ENCODE peak calls at places on chromosome 13, in eight cellular contexts. V, L, A, Y, X, O, S and R are unnamed samples. For H3K36me3, the result is how much of the 10 kb centered on the place peaks cover.

GRCh38 chr13:85610024-85610423 is 189.2 kb downstream of the SLITRK6 start:
- DNase-seq in V (no peak), L (no peak), A (no peak), Y (no peak), X (no peak), O (no peak), S (no peak), R (no peak)

GRCh38 chr13:29294869-29295268 is 300.6 kb downstream of the SLC7A1 start:
- DNase-seq in V (no peak), L (no peak), A (no peak), Y (no peak), X (no peak), O (no peak), S (no peak), R (no peak)

GRCh38 chr13:59452189-59452588 is 711.5 kb downstream of the DIAPH3 start:
- DNase-seq in V (no peak), L (no peak), A (no peak), Y (no peak), X (no peak), O (no peak), S (no peak), R (no peak)

GRCh38 chr13:94917814-94918213 is 205.5 kb upstream of the SOX21 start:
- DNase-seq in V (peak), L (no peak), A (no peak), Y (no peak), X (no peak), O (no peak), S (no peak), R (no peak)

GRCh38 chr13:41222259-41222852 is 28.0 kb upstream of the KBTBD7 start:
- DNase-seq in V (peak), L (no peak), A (peak), Y (no peak), X (peak), O (peak), S (no peak), R (peak)

GRCh38 chr13:59203855-59204254 is 959.9 kb downstream of the DIAPH3 start:
- DNase-seq in V (peak), L (no peak), A (no peak), Y (no peak), X (no peak), O (no peak), S (no peak), R (no peak)

GRCh38 chr13:28611654-28612131 is 47.2 kb upstream of the POMP start:
- DNase-seq in V (peak), L (no peak), A (no peak), Y (no peak), X (no peak), O (no peak), S (no peak), R (no peak)

GRCh38 chr13:36819811-36820140 is 754 bp downstream of the RFXAP start:
- DNase-seq in V (peak), L (no peak), A (no peak), Y (no peak), X (peak), O (peak), S (no peak), R (peak)

GRCh38 chr13:29591310-29591709 is 4.2 kb downstream of the SLC7A1 start:
- DNase-seq in V (no peak), L (no peak), A (no peak), Y (no peak), X (no peak), O (peak), S (no peak), R (peak)

GRCh38 chr13:80962173-80962572 is 621.2 kb upstream of the SPRY2 start:
- DNase-seq in V (no peak), L (no peak), A (no peak), Y (no peak), X (no peak), O (no peak), S (no peak), R (no peak)

GRCh38 chr13:47081246-47081645 is 184.4 kb upstream of the HTR2A start:
- DNase-seq in V (no peak), L (no peak), A (no peak), Y (no peak), X (no peak), O (no peak), S (no peak), R (no peak)

GRCh38 chr13:23558675-23559536 is 11.3 kb upstream of the TNFRSF19 start:
- DNase-seq in V (peak), L (no peak), A (peak), Y (peak), X (peak), O (peak), S (peak), R (peak)

GRCh38 chr13:99218969-99219368 is 18.3 kb downstream of the UBAC2 start:
- DNase-seq in V (no peak), L (no peak), A (no peak), Y (no peak), X (no peak), O (no peak), S (no peak), R (no peak)

GRCh38 chr13:30577381-30577780 is 40.3 kb upstream of the USPL1 start:
- DNase-seq in V (peak), L (no peak), A (no peak), Y (no peak), X (peak), O (peak), S (peak), R (peak)

GRCh38 chr13:101917833-101918755 is 465.6 kb downstream of the ITGBL1 start:
- DNase-seq in V (no peak), L (no peak), A (no peak), Y (no peak), X (no peak), O (no peak), S (no peak), R (no peak)

GRCh38 chr13:59409651-59410200 is 754.0 kb downstream of the DIAPH3 start:
- DNase-seq in V (no peak), L (no peak), A (no peak), Y (no peak), X (no peak), O (no peak), S (no peak), R (no peak)

GRCh38 chr13:24074687-24075086 is 85.8 kb upstream of the SPATA13 start:
- DNase-seq in V (no peak), L (no peak), A (no peak), Y (no peak), X (no peak), O (no peak), S (no peak), R (peak)

GRCh38 chr13:29573190-29573589 is 22.3 kb downstream of the SLC7A1 start:
- DNase-seq in V (peak), L (peak), A (peak), Y (no peak), X (no peak), O (peak), S (no peak), R (no peak)

GRCh38 chr13:30978981-30979956 is 46.8 kb downstream of the TEX26 start:
- DNase-seq in V (peak), L (no peak), A (no peak), Y (no peak), X (no peak), O (peak), S (no peak), R (no peak)

GRCh38 chr13:110759710-110760109 is 46.2 kb downstream of the ING1 start:
- DNase-seq in V (peak), L (no peak), A (no peak), Y (no peak), X (peak), O (peak), S (no peak), R (no peak)

GRCh38 chr13:99415851-99416331 is 85.4 kb upstream of the TM9SF2 start:
- DNase-seq in V (no peak), L (no peak), A (no peak), Y (no peak), X (no peak), O (no peak), S (no peak), R (no peak)

GRCh38 chr13:99151516-99151915 is 49.1 kb upstream of the UBAC2 start:
- DNase-seq in V (peak), L (no peak), A (no peak), Y (no peak), X (peak), O (peak), S (no peak), R (peak)

GRCh38 chr13:48486836-48487235 is 46.0 kb downstream of the RCBTB2 start:
- DNase-seq in V (no peak), L (no peak), A (no peak), Y (no peak), X (no peak), O (no peak), S (no peak), R (no peak)
- H3K4me3 ChIP-seq in V (no peak), L (no peak), A (no peak), Y (no peak), X (no peak), O (no peak), S (no peak), R (no peak)

DNA sequence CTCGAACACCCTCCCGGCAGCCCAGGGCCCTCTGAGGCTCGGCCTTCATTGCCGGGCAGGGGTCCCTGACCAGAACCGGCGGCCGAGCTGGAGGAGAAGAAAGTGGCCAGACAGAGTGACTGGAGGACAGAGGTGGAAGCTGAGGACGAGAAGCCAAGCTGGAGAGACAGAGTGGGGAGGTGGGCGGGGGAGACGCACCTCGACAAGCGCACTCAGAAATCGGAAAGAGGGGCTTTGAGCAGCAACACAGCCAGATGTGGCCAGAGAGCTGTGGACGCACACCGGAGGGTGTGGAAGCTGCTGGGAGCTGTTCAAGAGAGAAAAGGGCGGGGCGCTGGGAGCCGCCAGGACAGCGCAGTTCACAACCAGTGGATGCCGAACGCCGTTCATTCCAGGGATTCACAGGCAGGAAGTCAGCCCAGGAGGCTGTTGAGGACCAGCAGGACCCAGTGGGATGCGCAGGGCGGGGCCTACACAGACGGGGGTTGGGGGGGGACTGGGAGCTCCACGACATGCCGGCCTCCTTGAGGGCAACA is 28.2 kb upstream of the C13orf46 start:
- DNase-seq in V (no peak), L (no peak), A (no peak), Y (peak), X (no peak), O (no peak), S (peak), R (no peak)
- H3K36me3 ChIP-seq in V (under half), L (under half), A (under half), Y (under half), X (under half), O (under half), S (under half), R (under half)

GRCh38 chr13:25169951-25170553 is 2.0 kb downstream of the AMER2 start:
- DNase-seq in V (no peak), L (no peak), A (no peak), Y (no peak), X (no peak), O (no peak), S (no peak), R (no peak)

GRCh38 chr13:25172303-25172630 is 179 bp upstream of the AMER2 start:
- DNase-seq in V (no peak), L (no peak), A (no peak), Y (no peak), X (no peak), O (no peak), S (no peak), R (no peak)

GRCh38 chr13:25171517-25172302 is at the start of gene AMER2:
- DNase-seq in V (peak), L (no peak), A (peak), Y (no peak), X (no peak), O (peak), S (no peak), R (peak)

GRCh38 chr13:25170554-25171107 is 1.5 kb downstream of the AMER2 start:
- DNase-seq in V (peak), L (no peak), A (no peak), Y (no peak), X (no peak), O (peak), S (no peak), R (peak)

GRCh38 chr13:25171170-25171516 is 945 bp downstream of the AMER2 start:
- DNase-seq in V (no peak), L (no peak), A (no peak), Y (no peak), X (no peak), O (peak), S (no peak), R (no peak)
- H3K4me3 ChIP-seq in V (peak), L (peak), A (no peak), Y (peak), X (peak), O (peak), S (peak), R (peak)

GRCh38 chr13:21405309-21405708 is 53.8 kb downstream of the ZDHHC20 start:
- DNase-seq in V (no peak), L (no peak), A (no peak), Y (no peak), X (peak), O (no peak), S (no peak), R (no peak)
- H3K36me3 ChIP-seq in V (under half), L (under half), A (under half), Y (under half), X (under half), O (under half), S (under half), R (under half)

DNA sequence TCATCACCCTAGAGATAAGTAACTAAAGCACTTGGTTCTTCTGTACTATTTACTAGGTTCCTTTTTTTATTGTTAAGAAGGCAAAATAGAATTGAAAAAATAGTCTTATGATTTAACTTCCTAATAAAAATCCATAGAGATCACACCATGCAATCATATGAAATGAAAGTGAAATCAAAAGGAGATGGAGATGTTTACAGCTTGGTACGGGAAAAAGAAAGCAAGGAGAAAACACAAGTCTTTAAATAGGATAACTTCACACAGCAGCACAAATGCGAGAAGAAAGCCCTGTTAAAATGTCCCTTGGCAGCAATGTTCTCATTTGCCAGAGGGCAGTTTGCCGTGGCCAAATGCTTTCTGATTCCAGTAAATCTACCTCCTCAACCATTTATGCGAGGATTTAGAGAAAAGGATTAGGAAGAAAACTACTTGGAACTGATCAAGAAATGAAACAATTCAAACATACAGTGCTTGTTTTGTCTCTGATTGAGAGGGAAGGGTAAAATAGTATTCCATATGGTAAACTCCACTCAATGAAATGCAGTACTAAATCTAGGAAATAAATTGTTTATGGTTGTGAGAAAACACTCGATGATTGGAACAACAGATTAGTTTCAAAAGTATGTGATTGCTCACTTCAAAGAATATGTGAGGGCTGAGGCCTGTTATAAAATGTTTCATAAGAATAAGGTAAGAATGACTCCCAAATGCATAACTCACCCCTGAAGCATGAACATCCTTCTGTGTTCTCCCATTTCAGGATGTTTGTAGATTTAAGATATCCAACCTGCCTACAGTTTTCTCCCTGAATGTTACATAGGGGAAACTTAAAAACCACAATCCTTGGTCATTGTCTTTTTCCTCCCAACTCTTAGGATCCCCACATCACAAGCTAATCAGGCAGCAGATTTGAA is 487.8 kb downstream of the DACH1 start:
- DNase-seq in V (no peak), L (no peak), A (no peak), Y (no peak), X (peak), O (no peak), S (no peak), R (no peak)
- H3K4me3 ChIP-seq in V (no peak), L (peak), A (peak), Y (peak), X (peak), O (no peak), S (peak), R (peak)

GRCh38 chr13:45011198-45011597 is 21.9 kb downstream of the GPALPP1 start:
- DNase-seq in V (no peak), L (no peak), A (no peak), Y (no peak), X (no peak), O (no peak), S (no peak), R (no peak)
- H3K36me3 ChIP-seq in V (half or more), L (under half), A (under half), Y (half or more), X (under half), O (under half), S (under half), R (under half)

GRCh38 chr13:113187263-113187669 is 21.2 kb downstream of the PCID2 start:
- DNase-seq in V (peak), L (no peak), A (peak), Y (peak), X (peak), O (peak), S (peak), R (peak)
- H3K4me3 ChIP-seq in V (no peak), L (no peak), A (no peak), Y (no peak), X (no peak), O (peak), S (no peak), R (peak)

GRCh38 chr13:77056382-77056781 is 29.4 kb upstream of the FBXL3 start:
- DNase-seq in V (no peak), L (no peak), A (no peak), Y (no peak), X (no peak), O (no peak), S (no peak), R (no peak)

GRCh38 chr13:77061362-77061761 is 34.4 kb upstream of the FBXL3 start:
- DNase-seq in V (no peak), L (no peak), A (no peak), Y (no peak), X (no peak), O (no peak), S (no peak), R (no peak)

GRCh38 chr13:77053192-77053591 is 26.2 kb upstream of the FBXL3 start:
- DNase-seq in V (no peak), L (no peak), A (no peak), Y (no peak), X (no peak), O (no peak), S (no peak), R (no peak)

GRCh38 chr13:77055158-77055557 is 28.2 kb upstream of the FBXL3 start:
- DNase-seq in V (no peak), L (no peak), A (no peak), Y (no peak), X (no peak), O (no peak), S (no peak), R (no peak)

GRCh38 chr13:77056886-77057285 is 29.9 kb upstream of the FBXL3 start:
- DNase-seq in V (no peak), L (no peak), A (no peak), Y (no peak), X (no peak), O (no peak), S (no peak), R (no peak)
- H3K36me3 ChIP-seq in V (under half), L (half or more), A (under half), Y (half or more), X (under half), O (half or more), S (under half), R (under half)

DNA sequence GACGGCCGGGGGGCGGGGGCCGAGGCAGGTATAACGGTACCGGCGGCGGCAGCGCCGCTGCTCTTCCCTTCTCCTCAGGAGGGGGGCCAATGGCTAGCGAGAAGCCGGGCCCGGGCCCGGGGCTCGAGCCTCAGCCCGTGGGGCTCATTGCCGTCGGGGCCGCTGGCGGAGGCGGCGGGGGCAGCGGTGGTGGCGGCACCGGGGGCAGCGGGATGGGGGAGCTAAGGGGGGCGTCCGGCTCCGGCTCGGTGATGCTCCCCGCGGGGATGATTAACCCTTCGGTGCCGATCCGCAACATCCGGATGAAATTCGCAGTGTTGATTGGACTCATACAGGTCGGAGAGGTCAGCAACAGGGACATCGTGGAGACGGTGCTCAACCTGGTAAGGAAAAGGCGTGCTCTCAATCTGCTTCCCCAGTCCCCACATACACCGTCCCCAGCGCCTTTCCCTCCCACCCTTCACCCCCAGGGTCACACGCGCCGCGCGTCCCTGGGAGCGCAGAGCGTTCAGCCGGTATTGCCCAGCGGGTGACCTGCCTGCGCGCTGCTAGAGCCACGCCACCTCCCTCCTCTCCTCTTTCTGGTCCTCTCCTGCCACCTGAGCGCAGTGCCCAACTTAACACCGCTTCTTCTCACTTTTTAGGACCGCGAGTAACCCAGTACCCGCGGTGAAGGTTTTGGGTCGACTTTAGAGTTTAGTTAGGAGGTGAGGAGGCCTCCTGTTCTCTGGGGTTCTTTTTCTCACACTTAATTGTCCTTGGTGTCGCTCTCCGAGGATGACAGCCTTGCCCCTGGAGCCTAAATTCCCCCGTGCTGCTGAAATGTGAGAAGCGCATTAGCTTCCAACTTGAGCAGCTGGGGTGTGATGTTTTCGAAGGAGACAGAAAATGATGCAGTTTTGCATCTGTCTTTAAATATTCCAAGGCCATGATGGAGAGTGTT is 933 bp downstream of the NBEA start:
- DNase-seq in V (peak), L (peak), A (peak), Y (peak), X (no peak), O (peak), S (peak), R (peak)
- H3K4me3 ChIP-seq in V (peak), L (peak), A (peak), Y (peak), X (peak), O (peak), S (peak), R (no peak)